ENCODE peak calls at places on chromosomes 4 and X, in seven cellular contexts. R is SK-N-SH; D is GM23248; O is OCI-LY7; Y is effector memory CD4-positive, alpha-beta T cell; L is breast epithelium; E is left lung. U is an unnamed sample. For H3K4me1, the result is how much of the 10 kb centered on the place peaks cover.

GRCh38 chrX:30971761-30972603 is 82.9 kb upstream of the TAB3 start:
- DNase-seq in D (peak), O (peak), L (no peak), E (no peak), R (peak), Y (no peak), U (no peak)

GRCh38 chrX:45208121-45208856 is 7.6 kb upstream of the DIPK2B start:
- DNase-seq in Y (no peak), L (no peak), D (no peak), O (no peak), E (no peak), R (no peak), U (no peak)

GRCh38 chr4:122218762-122219161 is 66.6 kb downstream of the BLTP1 start:
- DNase-seq in E (no peak), R (peak), L (no peak), D (peak), Y (no peak), O (peak), U (no peak)

GRCh38 chrX:150185766-150186165 is 177.4 kb upstream of the MAMLD1 start:
- DNase-seq in L (no peak), O (no peak), E (no peak), D (no peak), Y (no peak), R (no peak), U (no peak)

GRCh38 chrX:109485470-109486340 is 3.8 kb upstream of the GUCY2F start:
- DNase-seq in E (no peak), O (peak), R (peak), D (peak), L (peak), Y (peak), U (peak)

GRCh38 chr4:147683172-147683571 is 791 bp downstream of the PRMT9 start:
- DNase-seq in E (no peak), O (peak), L (no peak), Y (no peak), R (peak), D (peak), U (no peak)

GRCh38 chr4:41652971-41653370 is 95.6 kb downstream of the PHOX2B start:
- DNase-seq in O (no peak), L (no peak), E (no peak), R (no peak), Y (no peak), D (peak), U (no peak)

GRCh38 chr4:139301821-139302611 is at the start of gene NDUFC1:
- DNase-seq in D (peak), E (peak), L (peak), O (peak), R (peak), Y (peak), U (no peak)

GRCh38 chrX:149490100-149490499 is 15.0 kb downstream of the IDS start:
- DNase-seq in E (no peak), O (no peak), Y (no peak), L (no peak), D (peak), R (no peak), U (no peak)

GRCh38 chr4:38210396-38211114 is 250.4 kb downstream of the PTTG2 start:
- DNase-seq in R (no peak), E (no peak), D (peak), O (no peak), L (no peak), Y (no peak), U (no peak)
- H3K4me3 ChIP-seq in R (no peak), E (no peak), D (no peak), O (no peak), L (no peak), Y (no peak), U (no peak)

DNA sequence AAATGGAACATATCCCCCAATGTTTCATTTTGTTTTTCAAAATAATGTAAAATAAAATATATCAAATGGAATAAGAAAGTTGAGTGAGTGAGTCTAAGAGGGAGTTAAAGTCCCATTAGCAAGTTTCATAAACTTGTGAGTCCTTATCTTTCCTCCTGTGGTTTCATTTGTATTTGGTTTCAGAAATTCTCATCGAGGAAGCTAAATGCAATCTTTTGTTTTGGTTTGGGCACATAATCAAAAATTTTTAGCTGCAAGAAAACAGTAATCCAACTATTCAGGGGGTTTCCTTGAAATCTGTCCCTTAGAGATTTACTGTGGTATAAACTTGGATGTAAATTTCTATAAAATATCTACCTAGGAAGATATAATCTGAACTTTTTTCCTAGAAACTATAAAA is 124.2 kb downstream of the CAMK2D start:
- DNase-seq in R (no peak), O (no peak), E (no peak), D (peak), L (no peak), Y (no peak), U (no peak)
- H3K4me1 ChIP-seq in R (under half), O (half or more), E (under half), D (under half), L (under half), Y (under half), U (under half)

DNA sequence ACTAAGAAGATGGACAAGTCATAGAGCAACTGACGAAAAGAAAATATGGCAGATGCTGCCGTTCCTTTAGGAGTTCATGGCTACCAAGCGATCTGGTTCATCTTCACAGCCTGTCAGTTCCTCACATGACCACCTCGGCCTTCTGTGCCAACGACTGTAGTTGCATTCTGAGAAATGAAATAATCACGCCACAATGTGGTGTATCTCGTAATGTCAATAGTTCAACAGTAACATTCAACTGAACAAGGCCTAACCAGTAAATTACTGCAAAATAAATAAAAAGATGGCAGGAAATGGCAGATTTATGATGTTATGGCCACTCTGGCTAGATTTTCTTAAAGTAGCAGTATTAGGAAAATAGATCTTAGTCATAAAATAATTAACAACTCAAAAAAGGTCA is 4.4 kb downstream of the GPRIN3 start:
- DNase-seq in L (no peak), O (no peak), Y (peak), D (no peak), E (no peak), R (no peak), U (no peak)
- H3K4me3 ChIP-seq in L (no peak), O (no peak), Y (peak), D (no peak), E (no peak), R (no peak), U (no peak)

DNA sequence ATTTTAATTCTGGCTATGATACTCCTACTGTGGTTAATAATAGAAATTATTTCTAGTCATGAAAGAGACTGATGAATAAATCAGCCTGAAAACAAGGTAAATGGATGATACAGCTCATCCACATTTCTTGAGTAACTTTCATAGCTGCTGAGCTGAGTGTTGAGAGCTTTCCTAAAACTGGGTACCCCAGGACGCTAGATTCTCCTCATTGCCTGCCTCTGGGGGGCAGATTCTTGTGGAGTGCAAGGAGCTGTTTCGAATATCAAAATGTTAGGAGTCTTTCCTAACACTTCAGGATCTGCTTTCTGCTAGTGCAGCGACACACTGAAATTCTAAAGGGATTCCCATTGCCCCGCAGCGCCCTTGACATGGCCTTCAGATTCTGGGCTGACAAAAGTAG is 2.1 kb downstream of the MND1 start:
- DNase-seq in L (no peak), Y (no peak), D (no peak), O (peak), R (no peak), E (no peak), U (no peak)
- H3K4me1 ChIP-seq in L (under half), Y (under half), D (under half), O (half or more), R (under half), E (under half), U (under half)

DNA sequence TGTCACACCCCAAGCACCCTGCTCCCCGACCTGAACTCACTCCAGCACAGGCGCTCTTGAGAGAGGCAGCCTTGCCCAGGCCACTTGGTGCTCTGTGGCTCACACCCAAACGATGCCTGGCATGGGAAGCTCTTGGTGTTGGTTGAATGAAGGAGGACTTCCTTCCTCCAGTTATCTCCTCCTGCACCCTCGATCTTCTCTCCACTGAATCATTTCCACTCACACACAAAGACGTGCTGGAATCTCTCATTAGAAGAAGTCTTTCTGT is 90.5 kb upstream of the TRIM2 start:
- DNase-seq in L (no peak), R (no peak), E (no peak), O (no peak), D (no peak), Y (no peak), U (no peak)
- H3K4me3 ChIP-seq in L (no peak), R (no peak), E (no peak), O (no peak), D (no peak), Y (no peak), U (no peak)

U was measured in esophagus squamous epithelium.